ENCODE peak calls at places on chromosome 1, in seven cellular contexts. One of them, this sample, is unnamed.

GRCh38 chr1:97190326-97190725 is 468.7 kb downstream of the PTBP2 start:
- DNase-seq in K562: no peak
- DNase-seq in body of pancreas: no peak
- DNase-seq in Peyer's patch: no peak
- DNase-seq in breast epithelium: no peak
- DNase-seq in stomach: no peak
- DNase-seq in IMR-90: peak
- DNase-seq in this sample: no peak

GRCh38 chr1:211280910-211281309 is 21.7 kb downstream of the RCOR3 start:
- DNase-seq in breast epithelium: no peak
- DNase-seq in stomach: no peak
- DNase-seq in IMR-90: no peak
- DNase-seq in Peyer's patch: no peak
- DNase-seq in K562: no peak
- DNase-seq in body of pancreas: no peak
- DNase-seq in this sample: no peak

GRCh38 chr1:14138627-14139026 is 438.6 kb downstream of the PRDM2 start:
- DNase-seq in stomach: no peak
- DNase-seq in K562: no peak
- DNase-seq in body of pancreas: no peak
- DNase-seq in IMR-90: no peak
- DNase-seq in Peyer's patch: no peak
- DNase-seq in breast epithelium: no peak
- DNase-seq in this sample: no peak

GRCh38 chr1:185537601-185538000 is 196.6 kb upstream of the HMCN1 start:
- DNase-seq in Peyer's patch: no peak
- DNase-seq in body of pancreas: no peak
- DNase-seq in IMR-90: no peak
- DNase-seq in K562: no peak
- DNase-seq in breast epithelium: no peak
- DNase-seq in stomach: no peak
- DNase-seq in this sample: no peak

GRCh38 chr1:187513190-187513589 is 684.4 kb downstream of the PLA2G4A start:
- DNase-seq in Peyer's patch: no peak
- DNase-seq in K562: no peak
- DNase-seq in IMR-90: no peak
- DNase-seq in body of pancreas: no peak
- DNase-seq in stomach: no peak
- DNase-seq in breast epithelium: no peak
- DNase-seq in this sample: no peak

GRCh38 chr1:201518105-201518504 is 11.2 kb upstream of the CSRP1 start:
- DNase-seq in breast epithelium: no peak
- DNase-seq in K562: no peak
- DNase-seq in Peyer's patch: no peak
- DNase-seq in IMR-90: no peak
- DNase-seq in body of pancreas: no peak
- DNase-seq in stomach: no peak
- DNase-seq in this sample: no peak

GRCh38 chr1:226731257-226731893 is 7.7 kb downstream of the ITPKB start:
- DNase-seq in K562: no peak
- DNase-seq in breast epithelium: no peak
- DNase-seq in stomach: no peak
- DNase-seq in IMR-90: no peak
- DNase-seq in Peyer's patch: no peak
- DNase-seq in body of pancreas: no peak
- DNase-seq in this sample: no peak

GRCh38 chr1:20322825-20323612 is 32.3 kb downstream of the VWA5B1 start:
- DNase-seq in body of pancreas: no peak
- DNase-seq in K562: no peak
- DNase-seq in stomach: no peak
- DNase-seq in breast epithelium: no peak
- DNase-seq in IMR-90: peak
- DNase-seq in Peyer's patch: peak
- DNase-seq in this sample: no peak

GRCh38 chr1:164602480-164603093 is 43.6 kb downstream of the PBX1 start:
- DNase-seq in Peyer's patch: no peak
- DNase-seq in breast epithelium: peak
- DNase-seq in body of pancreas: peak
- DNase-seq in IMR-90: peak
- DNase-seq in stomach: peak
- DNase-seq in K562: no peak
- DNase-seq in this sample: peak

GRCh38 chr1:85496881-85497582 is 32.1 kb upstream of the DDAH1 start:
- DNase-seq in stomach: no peak
- DNase-seq in K562: no peak
- DNase-seq in Peyer's patch: no peak
- DNase-seq in body of pancreas: no peak
- DNase-seq in breast epithelium: no peak
- DNase-seq in IMR-90: peak
- DNase-seq in this sample: no peak

GRCh38 chr1:16398371-16398953 is 31.4 kb downstream of the SZRD1 start:
- DNase-seq in breast epithelium: no peak
- DNase-seq in stomach: no peak
- DNase-seq in Peyer's patch: no peak
- DNase-seq in K562: no peak
- DNase-seq in IMR-90: no peak
- DNase-seq in body of pancreas: no peak
- DNase-seq in this sample: no peak

GRCh38 chr1:244218220-244218619 is 167.1 kb downstream of the ZBTB18 start:
- DNase-seq in stomach: no peak
- DNase-seq in breast epithelium: no peak
- DNase-seq in IMR-90: no peak
- DNase-seq in K562: no peak
- DNase-seq in Peyer's patch: no peak
- DNase-seq in body of pancreas: no peak
- DNase-seq in this sample: no peak

GRCh38 chr1:53499257-53500183 is 40.3 kb downstream of the DMRTB1 start:
- DNase-seq in IMR-90: no peak
- DNase-seq in K562: no peak
- DNase-seq in body of pancreas: no peak
- DNase-seq in breast epithelium: no peak
- DNase-seq in Peyer's patch: no peak
- DNase-seq in stomach: no peak
- DNase-seq in this sample: no peak

DNA sequence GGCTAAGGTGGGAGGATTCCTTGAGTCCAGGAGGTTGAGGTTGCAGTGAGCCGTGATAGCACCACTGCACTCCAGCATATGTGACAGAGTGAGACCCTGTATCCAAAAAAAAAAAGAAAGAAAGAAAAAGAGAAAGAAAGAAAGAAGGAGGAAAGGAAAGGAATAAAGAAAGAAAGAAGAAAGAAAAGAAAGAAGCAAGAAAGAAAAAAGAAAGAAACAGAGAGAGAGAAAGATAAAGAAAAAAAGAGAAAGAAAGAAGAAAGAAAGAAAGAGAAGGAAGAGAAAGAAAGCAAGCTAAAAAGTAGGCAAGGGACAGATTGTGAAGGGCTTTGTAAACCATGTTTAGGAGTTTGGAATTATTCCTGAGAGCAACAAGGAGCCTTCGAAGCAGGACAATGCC is 80.1 kb downstream of the MAB21L3 start:
- DNase-seq in stomach: no peak
- DNase-seq in IMR-90: no peak
- DNase-seq in K562: no peak
- DNase-seq in breast epithelium: no peak
- DNase-seq in body of pancreas: no peak
- DNase-seq in Peyer's patch: no peak
- DNase-seq in this sample: no peak
- TF ChIP-seq POLR2A in stomach: no peak
- TF ChIP-seq POLR2A in IMR-90: no peak
- TF ChIP-seq POLR2A in K562: no peak
- TF ChIP-seq POLR2A in breast epithelium: no peak
- TF ChIP-seq POLR2A in body of pancreas: no peak
- TF ChIP-seq POLR2A in Peyer's patch: no peak
- TF ChIP-seq POLR2A in this sample: no peak

GRCh38 chr1:180352021-180352420 is 122.0 kb downstream of the LHX4 start:
- DNase-seq in breast epithelium: no peak
- DNase-seq in body of pancreas: no peak
- DNase-seq in K562: no peak
- DNase-seq in stomach: no peak
- DNase-seq in Peyer's patch: no peak
- DNase-seq in IMR-90: no peak
- DNase-seq in this sample: no peak
- H3K27ac ChIP-seq in breast epithelium: no peak
- H3K27ac ChIP-seq in body of pancreas: no peak
- H3K27ac ChIP-seq in K562: no peak
- H3K27ac ChIP-seq in stomach: no peak
- H3K27ac ChIP-seq in Peyer's patch: no peak
- H3K27ac ChIP-seq in IMR-90: no peak
- H3K27ac ChIP-seq in this sample: no peak

GRCh38 chr1:60867782-60868181 is 214.6 kb upstream of the NFIA start:
- DNase-seq in body of pancreas: no peak
- DNase-seq in stomach: no peak
- DNase-seq in K562: no peak
- DNase-seq in IMR-90: no peak
- DNase-seq in Peyer's patch: no peak
- DNase-seq in breast epithelium: no peak
- DNase-seq in this sample: no peak

GRCh38 chr1:60869264-60869663 is 213.1 kb upstream of the NFIA start:
- DNase-seq in body of pancreas: no peak
- DNase-seq in K562: no peak
- DNase-seq in Peyer's patch: no peak
- DNase-seq in stomach: no peak
- DNase-seq in IMR-90: no peak
- DNase-seq in breast epithelium: no peak
- DNase-seq in this sample: no peak

GRCh38 chr1:60866251-60866650 is 216.1 kb upstream of the NFIA start:
- DNase-seq in body of pancreas: no peak
- DNase-seq in IMR-90: no peak
- DNase-seq in breast epithelium: no peak
- DNase-seq in stomach: no peak
- DNase-seq in K562: no peak
- DNase-seq in Peyer's patch: no peak
- DNase-seq in this sample: no peak

GRCh38 chr1:60865146-60865545 is 217.2 kb upstream of the NFIA start:
- DNase-seq in body of pancreas: no peak
- DNase-seq in K562: no peak
- DNase-seq in Peyer's patch: no peak
- DNase-seq in breast epithelium: no peak
- DNase-seq in stomach: no peak
- DNase-seq in IMR-90: no peak
- DNase-seq in this sample: no peak

GRCh38 chr1:60866884-60867648 is 215.3 kb upstream of the NFIA start:
- DNase-seq in IMR-90: no peak
- DNase-seq in Peyer's patch: no peak
- DNase-seq in stomach: no peak
- DNase-seq in body of pancreas: no peak
- DNase-seq in breast epithelium: no peak
- DNase-seq in K562: no peak
- DNase-seq in this sample: no peak
- TF ChIP-seq POLR2A in IMR-90: no peak
- TF ChIP-seq POLR2A in Peyer's patch: no peak
- TF ChIP-seq POLR2A in stomach: no peak
- TF ChIP-seq POLR2A in body of pancreas: no peak
- TF ChIP-seq POLR2A in breast epithelium: no peak
- TF ChIP-seq POLR2A in K562: no peak
- TF ChIP-seq POLR2A in this sample: no peak

GRCh38 chr1:42934111-42934510 is 24.6 kb downstream of the SLC2A1 start:
- DNase-seq in K562: no peak
- DNase-seq in stomach: no peak
- DNase-seq in body of pancreas: peak
- DNase-seq in breast epithelium: no peak
- DNase-seq in Peyer's patch: peak
- DNase-seq in IMR-90: no peak
- DNase-seq in this sample: no peak
- H3K27ac ChIP-seq in K562: peak
- H3K27ac ChIP-seq in stomach: no peak
- H3K27ac ChIP-seq in body of pancreas: no peak
- H3K27ac ChIP-seq in breast epithelium: peak
- H3K27ac ChIP-seq in Peyer's patch: peak
- H3K27ac ChIP-seq in IMR-90: no peak
- H3K27ac ChIP-seq in this sample: no peak

GRCh38 chr1:155125946-155126493 is 1.7 kb upstream of the EFNA1 start:
- DNase-seq in K562: no peak
- DNase-seq in stomach: peak
- DNase-seq in breast epithelium: peak
- DNase-seq in Peyer's patch: no peak
- DNase-seq in IMR-90: no peak
- DNase-seq in body of pancreas: peak
- DNase-seq in this sample: peak
- TF ChIP-seq POLR2A in K562: no peak
- TF ChIP-seq POLR2A in stomach: no peak
- TF ChIP-seq POLR2A in breast epithelium: peak
- TF ChIP-seq POLR2A in Peyer's patch: no peak
- TF ChIP-seq POLR2A in IMR-90: no peak
- TF ChIP-seq POLR2A in body of pancreas: no peak
- TF ChIP-seq POLR2A in this sample: no peak

GRCh38 chr1:9127395-9128160 is 1.3 kb downstream of the GPR157 start:
- DNase-seq in K562: no peak
- DNase-seq in stomach: no peak
- DNase-seq in body of pancreas: peak
- DNase-seq in breast epithelium: no peak
- DNase-seq in IMR-90: no peak
- DNase-seq in Peyer's patch: no peak
- DNase-seq in this sample: peak
- H3K27ac ChIP-seq in K562: no peak
- H3K27ac ChIP-seq in stomach: peak
- H3K27ac ChIP-seq in body of pancreas: peak
- H3K27ac ChIP-seq in breast epithelium: peak
- H3K27ac ChIP-seq in IMR-90: no peak
- H3K27ac ChIP-seq in Peyer's patch: peak
- H3K27ac ChIP-seq in this sample: peak

DNA sequence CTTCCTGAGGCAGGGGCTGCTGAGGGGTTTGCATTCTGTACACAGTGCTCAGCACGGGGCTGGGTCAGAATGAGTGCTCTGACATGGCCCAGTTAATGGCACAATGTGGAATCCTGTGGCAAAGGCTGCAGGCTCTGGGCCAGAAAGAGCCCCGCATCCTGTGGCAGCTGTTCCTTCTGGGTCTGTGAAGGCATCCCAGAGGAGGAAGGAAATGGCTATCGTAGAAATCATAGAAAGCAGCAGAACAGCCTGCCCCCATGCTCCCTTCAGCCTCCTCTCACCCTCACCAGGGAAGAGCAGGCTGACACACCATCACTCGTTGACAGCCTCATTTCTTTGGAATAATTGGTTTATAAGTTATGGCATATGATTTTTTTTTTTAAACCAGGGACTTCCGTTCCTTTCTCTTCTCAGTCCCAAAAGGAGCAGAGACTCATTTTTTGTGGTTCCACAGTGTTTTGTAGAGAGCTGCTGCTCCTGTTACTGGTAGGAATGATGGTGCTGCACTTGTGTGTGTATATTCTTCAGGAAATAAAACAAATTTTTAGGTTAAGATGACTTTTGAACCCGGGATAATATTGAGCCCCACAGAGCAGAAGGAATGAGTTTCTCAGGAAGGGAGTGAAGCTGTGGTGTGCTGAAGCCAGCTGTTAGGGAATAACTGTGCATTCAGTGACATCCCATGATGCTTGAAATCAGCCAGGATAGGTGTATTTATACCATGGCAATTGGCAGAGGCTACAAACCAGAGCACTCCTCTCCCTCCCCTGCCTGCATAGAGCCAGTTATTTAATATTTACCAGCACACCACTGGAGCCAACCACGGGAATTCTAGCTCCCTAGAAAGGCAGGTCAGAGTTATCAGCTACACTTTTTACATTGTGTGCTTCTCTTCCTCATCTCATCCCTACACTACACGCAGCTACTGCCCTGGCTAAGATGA is 32.0 kb downstream of the PLXNA2 start:
- DNase-seq in IMR-90: no peak
- DNase-seq in body of pancreas: no peak
- DNase-seq in Peyer's patch: no peak
- DNase-seq in K562: no peak
- DNase-seq in stomach: no peak
- DNase-seq in breast epithelium: no peak
- DNase-seq in this sample: no peak
- TF ChIP-seq POLR2A in IMR-90: no peak
- TF ChIP-seq POLR2A in body of pancreas: no peak
- TF ChIP-seq POLR2A in Peyer's patch: no peak
- TF ChIP-seq POLR2A in K562: no peak
- TF ChIP-seq POLR2A in stomach: no peak
- TF ChIP-seq POLR2A in breast epithelium: no peak
- TF ChIP-seq POLR2A in this sample: no peak